ENCODE peak calls at places on chromosomes 6 and 20, in four cellular contexts. Z is left ventricle myocardium inferior, Q is neural progenitor cell, S is body of pancreas. T is an unnamed sample.

GRCh38 chr20:53652090-53652858 is 58.6 kb upstream of the ZNF217 start:
- DNase-seq in Z (no peak), Q (no peak), S (no peak), T (no peak)

GRCh38 chr20:10537850-10538480 is 102.9 kb downstream of the SLX4IP start:
- DNase-seq in Z (no peak), Q (no peak), S (no peak), T (peak; percentile 15)

GRCh38 chr6:136252441-136252840 is 2.3 kb upstream of the MTFR2 start:
- DNase-seq in Z (no peak), Q (no peak), S (no peak), T (no peak)

GRCh38 chr20:7302256-7302655 is 534.8 kb downstream of the BMP2 start:
- DNase-seq in Z (no peak), Q (peak; percentile 26), S (no peak), T (no peak)

GRCh38 chr6:44037847-44038542 is 89.3 kb downstream of the MRPL14 start:
- DNase-seq in Z (no peak), Q (no peak), S (no peak), T (no peak)

GRCh38 chr6:13614126-13614925 is 809 bp upstream of the NOL7 start:
- DNase-seq in Z (peak; percentile 44), Q (peak; percentile 73), S (peak; percentile 72), T (peak; percentile 45)

GRCh38 chr6:127484207-127484858 is 25.1 kb upstream of the KIAA0408 start:
- DNase-seq in Z (no peak), Q (no peak), S (no peak), T (no peak)

GRCh38 chr6:118892248-118893094 is 1.5 kb upstream of the ASF1A start:
- DNase-seq in Z (no peak), Q (no peak), S (no peak), T (no peak)

GRCh38 chr6:77298298-77298697 is 165.0 kb downstream of the HTR1B start:
- DNase-seq in Z (no peak), Q (no peak), S (no peak), T (no peak)

GRCh38 chr6:137530404-137530803 is 36.2 kb upstream of the OLIG3 start:
- DNase-seq in Z (no peak), Q (no peak), S (no peak), T (no peak)

GRCh38 chr20:12660918-12661317 is 347.9 kb upstream of the SPTLC3 start:
- DNase-seq in Z (no peak), Q (peak; percentile 68), S (peak; percentile 7), T (no peak)
- TF ChIP-seq CTCF in Z (no peak), Q (peak; percentile 56), S (no peak), T (no peak)

DNA sequence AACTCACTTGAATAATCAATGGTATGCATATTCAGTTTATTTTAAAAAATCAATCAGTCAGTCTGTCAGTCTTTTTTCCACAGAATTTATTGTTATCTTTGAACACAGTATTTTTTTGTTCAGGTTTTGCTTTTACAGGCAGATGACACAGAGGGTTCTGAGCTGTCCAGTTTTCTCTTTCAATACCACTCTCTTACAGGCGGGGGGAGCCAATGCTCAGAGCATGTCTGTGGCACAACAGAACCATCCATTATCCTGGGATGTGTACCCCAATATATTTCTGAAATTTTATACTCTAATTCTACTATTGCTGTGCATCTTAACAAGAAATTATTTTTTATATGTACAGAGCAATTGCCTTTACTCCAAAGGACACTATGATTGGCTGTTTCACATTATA is 21.2 kb downstream of the ROS1 start:
- DNase-seq in Z (no peak), Q (peak; percentile 18), S (no peak), T (peak; percentile 26)
- TF ChIP-seq CTCF in Z (no peak), Q (peak; percentile 32), S (no peak), T (peak; percentile 30)

DNA sequence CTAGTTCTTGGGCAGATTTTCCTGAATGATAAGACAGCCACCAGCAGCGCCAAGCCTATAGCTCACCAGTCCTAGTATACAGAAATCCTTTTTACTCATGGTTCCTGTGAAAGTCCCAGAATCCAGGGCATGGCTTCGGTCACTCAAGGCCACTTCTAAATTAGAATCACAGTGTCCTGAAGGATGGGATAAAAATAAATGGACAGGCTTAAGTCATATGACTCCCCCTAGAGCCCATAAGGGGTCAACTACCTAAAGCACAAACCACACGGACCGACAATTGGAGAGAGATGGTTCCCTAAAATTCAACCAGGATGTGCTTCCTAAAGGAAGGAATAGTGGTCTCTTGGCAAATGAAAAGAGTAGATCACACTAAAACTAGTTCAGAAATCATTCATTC is 404.1 kb upstream of the PLCB4 start:
- DNase-seq in Z (no peak), Q (peak; percentile 32), S (no peak), T (no peak)
- TF ChIP-seq CTCF in Z (peak; percentile 46), Q (peak; percentile 53), S (no peak), T (no peak)

DNA sequence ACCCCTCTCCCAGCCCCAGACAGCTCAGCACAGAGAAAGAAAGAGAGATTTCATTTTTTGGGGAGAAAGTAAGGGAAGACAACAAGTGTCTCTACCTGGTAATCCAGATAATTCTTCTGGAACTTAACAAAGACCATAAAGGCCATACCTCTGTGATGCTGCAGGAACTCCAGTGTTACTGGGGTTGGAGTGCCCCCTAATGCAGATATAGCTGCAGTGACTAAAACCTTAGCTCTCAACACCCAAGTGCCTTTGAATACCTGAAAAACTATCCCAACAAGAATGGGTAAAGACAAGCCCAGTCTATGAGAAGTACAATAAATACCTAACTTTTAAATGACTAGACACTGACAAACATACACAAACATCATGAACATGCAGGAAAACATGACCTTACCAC is 365.3 kb upstream of the PTCHD4 start:
- DNase-seq in Z (no peak), Q (peak; percentile 52), S (no peak), T (peak; percentile 10)
- TF ChIP-seq CTCF in Z (no peak), Q (peak; percentile 63), S (no peak), T (no peak)